ENCODE peak calls at places on chromosomes 13 and 19, in six cellular contexts. L is lung; Z is naive thymus-derived CD4-positive, alpha-beta T cell; F is ascending aorta; O is testis; A is CD8-positive, alpha-beta memory T cell. K is an unnamed sample.

GRCh38 chr13:41544824-41545707 is 87.7 kb downstream of the RGCC start:
- DNase-seq in O (no peak), F (no peak), A (no peak), Z (no peak), L (no peak), K (no peak)

GRCh38 chr19:2273356-2274184 is 8.4 kb downstream of the PEAK3 start:
- DNase-seq in F (peak), Z (peak), O (peak), L (peak), A (peak), K (peak)

GRCh38 chr19:15897738-15898276 is at the start of gene CYP4F2:
- DNase-seq in F (no peak), O (no peak), L (no peak), A (no peak), Z (no peak), K (no peak)

GRCh38 chr13:111387945-111388600 is 67.6 kb downstream of the TEX29 start:
- DNase-seq in L (no peak), O (no peak), A (no peak), F (no peak), Z (no peak), K (no peak)

GRCh38 chr13:111485491-111486250 is 165.2 kb downstream of the TEX29 start:
- DNase-seq in L (no peak), A (no peak), Z (no peak), F (peak), O (peak), K (no peak)

GRCh38 chr13:112839347-112840105 is 129.5 kb upstream of the MCF2L start:
- DNase-seq in O (no peak), F (no peak), L (no peak), Z (no peak), A (no peak), K (peak)

GRCh38 chr19:7177926-7178325 is 108.4 kb downstream of the ZNF557 start:
- DNase-seq in F (no peak), L (no peak), A (no peak), Z (no peak), O (no peak), K (no peak)

GRCh38 chr13:38543561-38543960 is 143.3 kb upstream of the FREM2 start:
- DNase-seq in O (no peak), L (no peak), Z (no peak), F (no peak), A (no peak), K (no peak)

GRCh38 chr19:18499055-18499775 is 22.7 kb downstream of the ELL start:
- DNase-seq in L (no peak), A (no peak), O (no peak), F (no peak), Z (no peak), K (no peak)

GRCh38 chr19:48633148-48634035 is 3.8 kb downstream of the DBP start:
- DNase-seq in F (no peak), L (no peak), O (no peak), A (no peak), Z (no peak), K (peak)

GRCh38 chr19:18775586-18776287 is 15.4 kb downstream of the COMP start:
- DNase-seq in A (no peak), Z (no peak), F (no peak), O (no peak), L (no peak), K (no peak)

GRCh38 chr13:42039457-42039945 is 8.9 kb upstream of the DGKH start:
- DNase-seq in F (peak), Z (no peak), L (no peak), A (no peak), O (peak), K (no peak)

GRCh38 chr13:41111454-41111853 is 21.1 kb downstream of the KBTBD6 start:
- DNase-seq in F (no peak), Z (no peak), L (no peak), A (no peak), O (no peak), K (peak)

GRCh38 chr19:48393559-48394330 is at the start of gene GRIN2D:
- DNase-seq in O (peak), Z (no peak), A (no peak), L (no peak), F (no peak), K (no peak)

GRCh38 chr19:21833733-21834132 is 2.2 kb downstream of the ZNF43 start:
- DNase-seq in L (no peak), O (no peak), A (no peak), F (no peak), Z (no peak), K (no peak)

GRCh38 chr19:6459356-6460098 is at the start of gene SLC25A23:
- DNase-seq in F (peak), O (peak), L (peak), A (peak), Z (peak), K (peak)

GRCh38 chr13:27790523-27790922 is 1.8 kb upstream of the GSX1 start:
- DNase-seq in Z (no peak), L (no peak), O (no peak), F (no peak), A (no peak), K (no peak)
- H3K4me3 ChIP-seq in Z (peak), L (no peak), O (no peak), F (peak), A (peak), K (peak)

GRCh38 chr13:97298816-97299215 is 76.7 kb downstream of the MBNL2 start:
- DNase-seq in F (no peak), A (no peak), Z (no peak), O (no peak), L (no peak), K (no peak)
- H3K27ac ChIP-seq in F (no peak), A (no peak), Z (no peak), O (no peak), L (no peak), K (no peak)

GRCh38 chr13:71591380-71591779 is 275.6 kb downstream of the DACH1 start:
- DNase-seq in F (no peak), Z (no peak), O (no peak), L (no peak), A (no peak), K (no peak)

GRCh38 chr13:71587193-71587592 is 279.8 kb downstream of the DACH1 start:
- DNase-seq in O (no peak), A (no peak), L (no peak), F (no peak), Z (no peak), K (no peak)

GRCh38 chr13:71590654-71591148 is 276.3 kb downstream of the DACH1 start:
- DNase-seq in O (no peak), Z (no peak), A (no peak), L (no peak), F (no peak), K (no peak)

DNA sequence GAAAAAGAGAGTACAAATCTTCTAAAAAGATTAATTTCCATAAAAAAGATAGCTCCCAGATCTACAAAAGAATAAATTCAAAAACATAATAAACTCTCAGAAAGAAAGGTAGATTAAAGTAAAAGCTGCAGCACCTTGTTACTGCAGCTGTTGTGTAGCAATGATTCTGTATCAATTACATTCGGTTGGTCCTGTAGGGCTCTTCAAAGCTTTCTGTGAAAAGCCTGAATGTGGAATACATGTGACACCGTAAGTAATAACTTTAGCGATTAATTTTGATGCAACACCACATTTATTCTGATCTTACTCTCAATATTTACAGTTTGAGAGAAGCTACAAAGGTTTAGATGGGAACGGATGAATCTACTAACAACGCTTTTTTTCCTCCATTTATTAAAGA is 279.2 kb downstream of the DACH1 start:
- DNase-seq in O (no peak), A (no peak), L (no peak), F (no peak), Z (no peak), K (no peak)
- H3K4me3 ChIP-seq in O (no peak), A (no peak), L (no peak), F (no peak), Z (no peak), K (no peak)

GRCh38 chr19:53538378-53539109 is 599 bp downstream of the ZNF331 start:
- DNase-seq in L (no peak), Z (no peak), F (no peak), A (no peak), O (no peak), K (no peak)
- H3K27ac ChIP-seq in L (peak), Z (peak), F (peak), A (peak), O (peak), K (peak)

DNA sequence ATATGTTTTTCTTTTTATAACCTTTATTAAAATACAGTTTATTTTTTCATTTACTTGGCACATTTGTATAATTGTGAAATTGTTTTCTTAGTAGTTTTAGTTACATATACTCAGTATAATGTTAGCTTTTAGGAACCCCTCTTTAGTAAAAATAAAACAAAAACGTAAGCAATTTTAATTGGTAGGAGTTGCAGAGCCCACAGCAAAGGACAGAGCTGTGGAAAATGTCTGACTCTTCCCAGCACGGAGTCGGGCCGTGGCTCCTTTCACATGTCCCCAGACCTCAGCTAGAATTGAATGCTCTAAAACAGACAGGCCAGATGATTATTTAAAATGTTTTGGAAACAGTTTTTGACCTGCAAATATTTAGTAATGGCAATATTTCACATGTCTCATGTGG is 27.9 kb upstream of the CEACAM21 start:
- DNase-seq in A (no peak), L (no peak), Z (no peak), O (no peak), F (no peak), K (no peak)
- H3K4me3 ChIP-seq in A (no peak), L (no peak), Z (no peak), O (no peak), F (no peak), K (no peak)

GRCh38 chr13:109698779-109699178 is 87.6 kb downstream of the IRS2 start:
- DNase-seq in A (no peak), L (no peak), O (no peak), Z (no peak), F (no peak), K (no peak)
- H3K27ac ChIP-seq in A (no peak), L (no peak), O (no peak), Z (no peak), F (no peak), K (peak)

DNA sequence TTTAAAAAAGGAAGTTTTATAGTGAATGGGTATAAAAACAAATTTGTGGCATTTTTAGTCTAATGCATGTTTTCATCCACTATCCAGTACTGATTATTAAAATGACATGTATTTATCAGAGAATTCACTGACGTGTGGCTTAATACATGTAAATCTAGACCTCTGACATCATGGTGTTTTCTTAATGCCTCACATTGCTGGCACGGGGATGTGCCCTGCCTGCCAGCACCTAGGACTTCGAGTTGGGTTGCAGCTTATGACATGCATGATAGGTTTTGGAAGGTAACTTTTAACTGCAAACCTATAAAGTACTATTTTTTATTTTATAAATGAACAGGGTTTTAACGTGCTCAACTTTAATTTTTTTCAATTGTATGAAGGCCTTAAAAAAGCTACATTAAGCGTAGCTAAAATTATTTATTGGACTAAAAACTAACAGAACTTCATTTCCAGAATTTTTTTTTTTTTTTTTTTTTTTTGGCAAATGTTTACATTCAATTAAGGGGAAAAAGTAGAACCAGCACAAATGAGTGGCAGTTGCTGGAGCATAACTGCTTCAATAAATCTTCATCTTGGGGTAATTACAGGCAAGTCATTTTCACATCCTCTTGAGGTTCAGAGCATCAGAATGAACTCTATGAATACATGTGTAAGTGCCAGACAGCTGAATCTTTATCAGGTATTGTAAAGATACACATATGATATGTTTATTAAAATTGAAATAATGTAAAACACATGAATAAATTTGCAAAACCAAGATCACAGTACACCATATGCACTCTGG is 16.3 kb downstream of the METTL21C start:
- DNase-seq in A (no peak), Z (no peak), O (no peak), F (no peak), L (no peak), K (no peak)
- H3K4me3 ChIP-seq in A (no peak), Z (no peak), O (no peak), F (no peak), L (no peak), K (no peak)

GRCh38 chr19:602391-603301 is 13.0 kb downstream of the HCN2 start:
- DNase-seq in Z (no peak), O (no peak), L (no peak), A (no peak), F (no peak), K (no peak)
- H3K27ac ChIP-seq in Z (no peak), O (no peak), L (no peak), A (no peak), F (no peak), K (no peak)

GRCh38 chr13:95100525-95101121 is 200.6 kb downstream of the ABCC4 start:
- DNase-seq in O (no peak), L (no peak), A (no peak), F (no peak), Z (no peak), K (no peak)
- H3K4me3 ChIP-seq in O (no peak), L (no peak), A (no peak), F (no peak), Z (no peak), K (no peak)

DNA sequence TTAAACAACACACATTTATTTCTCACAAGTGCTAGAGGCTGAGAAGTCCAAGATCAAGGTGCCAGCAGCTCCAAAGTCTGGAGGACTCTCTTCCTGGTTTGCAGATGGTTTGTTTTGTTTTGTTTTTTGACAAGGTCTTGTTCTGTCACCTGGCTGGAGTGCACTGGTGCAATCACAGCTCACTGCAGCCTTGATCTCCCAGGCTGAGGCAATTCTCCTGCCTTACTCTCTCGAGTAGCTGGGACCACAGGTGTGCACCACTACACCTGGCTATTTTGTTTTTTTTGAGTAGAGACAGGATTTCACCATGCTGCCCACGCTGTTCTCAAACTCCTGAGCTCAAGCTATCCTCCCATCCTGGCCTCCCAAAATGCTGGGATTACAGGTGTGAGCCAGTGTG is 15.5 kb downstream of the APLP1 start:
- DNase-seq in Z (no peak), F (no peak), L (no peak), O (no peak), A (no peak), K (no peak)
- H3K27ac ChIP-seq in Z (no peak), F (no peak), L (no peak), O (no peak), A (no peak), K (no peak)

K was measured in adrenal gland.